ENCODE peak calls at places on chromosomes 7 and 10, in six cellular contexts. One of them, this sample, is unnamed.

GRCh38 chr10:30231071-30231652 is 117.9 kb downstream of the MTPAP start:
- DNase-seq in endothelial cell: no peak
- DNase-seq in right lobe of liver: no peak
- DNase-seq in lung: no peak
- DNase-seq in GM13976: no peak
- DNase-seq in tibial artery: no peak
- DNase-seq in this sample: no peak

GRCh38 chr7:5649658-5650057 is 131.8 kb downstream of the RNF216 start:
- DNase-seq in right lobe of liver: no peak
- DNase-seq in endothelial cell: no peak
- DNase-seq in GM13976: no peak
- DNase-seq in lung: no peak
- DNase-seq in tibial artery: no peak
- DNase-seq in this sample: no peak

GRCh38 chr10:44821290-44821689 is 89.8 kb upstream of the TMEM72 start:
- DNase-seq in GM13976: no peak
- DNase-seq in endothelial cell: no peak
- DNase-seq in tibial artery: no peak
- DNase-seq in lung: no peak
- DNase-seq in right lobe of liver: no peak
- DNase-seq in this sample: no peak

GRCh38 chr10:59283456-59284082 is 78.8 kb downstream of the FAM13C start:
- DNase-seq in tibial artery: no peak
- DNase-seq in lung: no peak
- DNase-seq in right lobe of liver: no peak
- DNase-seq in GM13976: no peak
- DNase-seq in endothelial cell: no peak
- DNase-seq in this sample: peak

GRCh38 chr7:134710854-134711624 is 64.4 kb downstream of the BPGM start:
- DNase-seq in right lobe of liver: no peak
- DNase-seq in tibial artery: no peak
- DNase-seq in GM13976: no peak
- DNase-seq in lung: no peak
- DNase-seq in endothelial cell: no peak
- DNase-seq in this sample: no peak

GRCh38 chr10:46523119-46523880 is 33.2 kb downstream of the GPRIN2 start:
- DNase-seq in lung: no peak
- DNase-seq in endothelial cell: no peak
- DNase-seq in GM13976: no peak
- DNase-seq in tibial artery: peak
- DNase-seq in right lobe of liver: no peak
- DNase-seq in this sample: peak

GRCh38 chr10:70551971-70552422 is 50.5 kb downstream of the PRF1 start:
- DNase-seq in tibial artery: no peak
- DNase-seq in right lobe of liver: no peak
- DNase-seq in GM13976: no peak
- DNase-seq in endothelial cell: no peak
- DNase-seq in lung: peak
- DNase-seq in this sample: no peak

GRCh38 chr10:110076559-110077318 is 69.0 kb downstream of the ADD3 start:
- DNase-seq in GM13976: peak
- DNase-seq in lung: peak
- DNase-seq in endothelial cell: no peak
- DNase-seq in tibial artery: peak
- DNase-seq in right lobe of liver: no peak
- DNase-seq in this sample: no peak

GRCh38 chr10:91050371-91051034 is 129.6 kb upstream of the ANKRD1 start:
- DNase-seq in GM13976: no peak
- DNase-seq in right lobe of liver: no peak
- DNase-seq in lung: no peak
- DNase-seq in endothelial cell: no peak
- DNase-seq in tibial artery: no peak
- DNase-seq in this sample: no peak

GRCh38 chr10:3126249-3126648 is 46.3 kb downstream of the PITRM1 start:
- DNase-seq in GM13976: no peak
- DNase-seq in endothelial cell: no peak
- DNase-seq in tibial artery: no peak
- DNase-seq in lung: no peak
- DNase-seq in right lobe of liver: no peak
- DNase-seq in this sample: no peak

DNA sequence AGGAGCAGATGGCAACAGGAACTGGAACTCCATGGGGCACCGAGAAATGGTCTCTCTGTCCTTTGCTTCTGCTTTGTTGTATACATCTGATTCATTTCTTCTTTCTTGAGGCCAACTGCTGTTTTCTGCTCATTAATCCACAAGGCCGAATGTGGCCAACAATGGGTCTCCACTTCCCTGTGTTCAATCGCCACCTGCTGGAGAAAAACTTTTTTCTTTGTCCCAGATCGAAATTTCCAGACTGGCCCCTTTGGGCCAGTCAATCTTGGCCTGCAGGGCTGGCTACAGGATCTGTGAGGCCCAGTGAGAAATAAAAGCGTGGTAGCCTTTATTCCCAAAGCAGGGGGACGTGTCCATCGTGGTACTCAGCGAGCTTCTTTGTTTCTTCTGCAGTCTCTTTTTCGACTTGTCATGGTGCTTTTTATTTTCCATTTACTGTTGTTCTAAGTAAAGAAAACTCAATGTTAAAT is 58.8 kb downstream of the PARP12 start:
- DNase-seq in tibial artery: no peak
- DNase-seq in right lobe of liver: no peak
- DNase-seq in GM13976: peak
- DNase-seq in lung: no peak
- DNase-seq in endothelial cell: peak
- DNase-seq in this sample: peak
- TF ChIP-seq CTCF in tibial artery: peak
- TF ChIP-seq CTCF in right lobe of liver: peak
- TF ChIP-seq CTCF in GM13976: peak
- TF ChIP-seq CTCF in lung: no peak
- TF ChIP-seq CTCF in endothelial cell: peak
- TF ChIP-seq CTCF in this sample: peak

GRCh38 chr10:36886303-36886891 is 239.0 kb upstream of the ANKRD30A start:
- DNase-seq in tibial artery: no peak
- DNase-seq in right lobe of liver: no peak
- DNase-seq in GM13976: no peak
- DNase-seq in endothelial cell: no peak
- DNase-seq in lung: no peak
- DNase-seq in this sample: no peak

GRCh38 chr10:36882781-36883180 is 242.6 kb upstream of the ANKRD30A start:
- DNase-seq in lung: no peak
- DNase-seq in endothelial cell: no peak
- DNase-seq in right lobe of liver: no peak
- DNase-seq in GM13976: no peak
- DNase-seq in tibial artery: no peak
- DNase-seq in this sample: no peak

GRCh38 chr10:36885746-36886145 is 239.7 kb upstream of the ANKRD30A start:
- DNase-seq in tibial artery: no peak
- DNase-seq in GM13976: no peak
- DNase-seq in lung: no peak
- DNase-seq in endothelial cell: no peak
- DNase-seq in right lobe of liver: no peak
- DNase-seq in this sample: no peak

GRCh38 chr10:36880898-36881297 is 244.5 kb upstream of the ANKRD30A start:
- DNase-seq in right lobe of liver: no peak
- DNase-seq in endothelial cell: no peak
- DNase-seq in lung: no peak
- DNase-seq in tibial artery: no peak
- DNase-seq in GM13976: no peak
- DNase-seq in this sample: no peak
- TF ChIP-seq CTCF in right lobe of liver: peak
- TF ChIP-seq CTCF in endothelial cell: no peak
- TF ChIP-seq CTCF in lung: peak
- TF ChIP-seq CTCF in tibial artery: no peak
- TF ChIP-seq CTCF in GM13976: no peak
- TF ChIP-seq CTCF in this sample: no peak

DNA sequence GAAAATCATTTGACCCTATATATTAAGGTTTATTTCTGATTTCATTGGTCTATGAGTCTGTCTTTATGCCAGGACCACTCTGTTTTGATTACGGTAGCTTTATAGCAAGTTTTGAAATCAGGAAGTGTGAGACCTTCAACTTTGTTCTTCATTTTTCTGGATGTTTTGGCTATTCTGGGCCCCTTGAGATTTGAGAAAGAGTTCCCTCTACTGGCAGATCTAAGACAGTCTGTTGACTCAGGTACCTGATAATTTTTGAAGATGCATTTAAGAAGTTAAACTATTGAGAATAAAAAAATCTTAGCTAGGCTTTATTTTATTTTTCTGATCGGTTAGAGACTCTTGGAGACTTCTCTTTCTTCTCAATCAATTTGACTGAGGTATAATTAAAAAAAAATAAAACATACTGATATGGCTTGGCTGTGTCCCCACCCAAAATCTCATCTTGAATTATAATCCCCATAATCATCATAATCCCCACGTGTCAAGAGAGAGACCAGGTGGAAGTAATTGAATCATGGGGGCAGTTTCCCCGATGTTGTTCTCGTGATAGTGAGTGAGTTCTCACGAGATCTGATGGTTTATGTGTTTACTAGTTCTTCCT is 209.2 kb downstream of the SNX10 start:
- DNase-seq in GM13976: peak
- DNase-seq in tibial artery: no peak
- DNase-seq in lung: no peak
- DNase-seq in right lobe of liver: no peak
- DNase-seq in endothelial cell: no peak
- DNase-seq in this sample: no peak
- TF ChIP-seq CTCF in GM13976: peak
- TF ChIP-seq CTCF in tibial artery: no peak
- TF ChIP-seq CTCF in lung: peak
- TF ChIP-seq CTCF in right lobe of liver: peak
- TF ChIP-seq CTCF in endothelial cell: peak
- TF ChIP-seq CTCF in this sample: peak

DNA sequence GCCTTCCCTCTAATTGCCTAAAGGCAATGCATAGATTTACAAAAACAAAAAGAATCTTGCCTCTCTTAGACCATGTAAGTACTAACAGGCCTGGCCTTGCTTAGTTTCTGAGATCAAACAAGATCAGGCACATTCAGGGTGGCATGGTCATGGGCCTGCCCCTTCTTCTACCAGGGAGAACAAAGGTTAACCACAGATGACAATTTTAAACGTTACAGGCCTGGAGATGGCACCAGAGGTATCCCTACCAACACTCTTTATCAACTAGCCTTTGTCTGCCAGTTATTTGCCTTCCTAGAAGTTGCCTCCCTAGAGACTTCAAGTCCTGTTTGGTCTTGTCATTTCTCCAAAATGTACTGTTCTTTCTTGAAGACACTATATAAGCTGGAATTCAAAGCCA is 252.6 kb downstream of the DOCK4 start:
- DNase-seq in tibial artery: no peak
- DNase-seq in endothelial cell: no peak
- DNase-seq in right lobe of liver: peak
- DNase-seq in lung: no peak
- DNase-seq in GM13976: no peak
- DNase-seq in this sample: no peak
- TF ChIP-seq CTCF in tibial artery: no peak
- TF ChIP-seq CTCF in endothelial cell: no peak
- TF ChIP-seq CTCF in right lobe of liver: peak
- TF ChIP-seq CTCF in lung: no peak
- TF ChIP-seq CTCF in GM13976: no peak
- TF ChIP-seq CTCF in this sample: no peak

GRCh38 chr7:10718768-10719167 is 254.9 kb upstream of the PHF14 start:
- DNase-seq in endothelial cell: no peak
- DNase-seq in lung: no peak
- DNase-seq in GM13976: no peak
- DNase-seq in tibial artery: no peak
- DNase-seq in right lobe of liver: no peak
- DNase-seq in this sample: no peak
- TF ChIP-seq CTCF in endothelial cell: no peak
- TF ChIP-seq CTCF in lung: no peak
- TF ChIP-seq CTCF in GM13976: no peak
- TF ChIP-seq CTCF in tibial artery: no peak
- TF ChIP-seq CTCF in right lobe of liver: no peak
- TF ChIP-seq CTCF in this sample: no peak